ENCODE peak calls at places on chromosomes 5 and 9, in seven cellular contexts. L, S, V, B, D, I and W are unnamed samples.

GRCh38 chr9:29668732-29669131 is 2095.5 kb upstream of the C9orf72 start:
- DNase-seq in I (no peak), D (no peak), L (no peak), V (no peak), B (no peak), S (no peak), W (peak)

GRCh38 chr9:36222449-36222848 is 31.7 kb downstream of the CLTA start:
- DNase-seq in D (no peak), B (no peak), L (no peak), I (no peak), V (no peak), S (no peak), W (no peak)

GRCh38 chr5:32027717-32028321 is 146.3 kb downstream of the GOLPH3 start:
- DNase-seq in S (peak), L (peak), B (no peak), V (peak), I (peak), D (peak), W (peak)

GRCh38 chr9:106420511-106420944 is 442.4 kb upstream of the ZNF462 start:
- DNase-seq in B (no peak), D (peak), I (peak), L (no peak), S (peak), V (no peak), W (no peak)

GRCh38 chr5:45437746-45438145 is 258.4 kb downstream of the HCN1 start:
- DNase-seq in I (no peak), B (no peak), S (no peak), D (no peak), L (no peak), V (no peak), W (no peak)

GRCh38 chr5:33371660-33372059 is 69.1 kb upstream of the TARS1 start:
- DNase-seq in I (peak), L (no peak), D (peak), B (no peak), S (peak), V (no peak), W (peak)

GRCh38 chr5:639253-639530 is 27.1 kb downstream of the CEP72 start:
- DNase-seq in D (no peak), S (no peak), V (peak), B (no peak), I (no peak), L (no peak), W (no peak)

GRCh38 chr9:81969971-81970370 is 18.6 kb upstream of the SPATA31D1 start:
- DNase-seq in S (no peak), I (peak), V (no peak), D (peak), L (no peak), B (no peak), W (peak)

GRCh38 chr9:112301420-112301819 is 32.0 kb downstream of the PTBP3 start:
- DNase-seq in I (no peak), S (no peak), D (no peak), B (no peak), L (no peak), V (no peak), W (no peak)

GRCh38 chr9:130323051-130323757 is 57.6 kb downstream of the HMCN2 start:
- DNase-seq in L (no peak), V (no peak), B (no peak), D (no peak), S (no peak), I (no peak), W (no peak)

GRCh38 chr9:90607701-90608122 is 34.9 kb downstream of the DIRAS2 start:
- DNase-seq in I (no peak), B (no peak), D (no peak), S (no peak), L (no peak), V (no peak), W (no peak)

GRCh38 chr5:40481226-40481625 is 198.5 kb upstream of the PTGER4 start:
- DNase-seq in L (no peak), S (no peak), I (no peak), B (no peak), V (no peak), D (no peak), W (no peak)

GRCh38 chr9:97766092-97766491 is 69.0 kb upstream of the XPA start:
- DNase-seq in I (no peak), V (no peak), S (peak), L (no peak), D (no peak), B (no peak), W (peak)

GRCh38 chr5:162768962-162769464 is 668.4 kb upstream of the CCNG1 start:
- DNase-seq in D (no peak), S (no peak), B (no peak), V (no peak), L (peak), I (no peak), W (no peak)

GRCh38 chr5:154316223-154316967 is 125.9 kb downstream of the GALNT10 start:
- DNase-seq in V (no peak), B (no peak), S (no peak), L (no peak), I (no peak), D (no peak), W (no peak)

GRCh38 chr9:12693141-12693540 is at the start of gene TYRP1:
- DNase-seq in S (no peak), V (no peak), B (no peak), L (no peak), D (no peak), I (no peak), W (no peak)

GRCh38 chr5:178793156-178793555 is 62.7 kb upstream of the ZNF354A start:
- DNase-seq in B (no peak), S (no peak), D (no peak), V (peak), I (no peak), L (peak), W (no peak)
- TF ChIP-seq CTCF in B (no peak), S (no peak), D (no peak), V (no peak), I (no peak), L (peak), W (no peak)

DNA sequence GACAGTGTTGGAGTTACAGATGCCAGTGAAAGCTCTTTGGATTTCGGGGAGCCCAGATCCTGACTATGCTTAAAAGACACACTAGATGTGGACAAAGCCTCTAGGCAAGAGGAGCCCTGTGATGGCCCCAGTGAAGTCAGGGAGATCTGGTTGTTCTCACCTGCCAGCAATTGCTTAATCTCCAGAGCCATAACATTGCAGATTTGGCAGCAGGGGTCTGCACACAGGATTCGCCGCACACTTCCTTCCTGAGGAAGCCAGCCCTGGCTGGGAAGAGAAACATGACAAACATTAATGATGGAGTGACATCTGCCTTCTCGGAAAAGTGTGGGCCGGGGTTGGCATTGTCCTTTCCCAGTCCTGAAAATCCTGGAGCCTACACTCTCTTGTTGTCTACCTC is 65.2 kb upstream of the PHF24 start:
- DNase-seq in I (no peak), B (no peak), S (no peak), L (no peak), V (no peak), D (no peak), W (no peak)
- H3K4me3 ChIP-seq in I (no peak), B (no peak), S (no peak), L (no peak), V (no peak), D (no peak), W (no peak)

GRCh38 chr5:8461543-8461942 is 592.6 kb downstream of the MTRR start:
- DNase-seq in S (no peak), D (no peak), L (no peak), I (no peak), V (no peak), B (no peak), W (no peak)

GRCh38 chr5:8457187-8458037 is 588.5 kb downstream of the MTRR start:
- DNase-seq in L (no peak), B (peak), I (peak), S (peak), D (peak), V (peak), W (peak)

GRCh38 chr5:8458038-8458383 is 589.1 kb downstream of the MTRR start:
- DNase-seq in I (peak), V (no peak), S (no peak), L (no peak), D (no peak), B (no peak), W (peak)

GRCh38 chr5:8462565-8462964 is 593.6 kb downstream of the MTRR start:
- DNase-seq in B (no peak), L (no peak), S (no peak), I (no peak), D (no peak), V (no peak), W (no peak)

DNA sequence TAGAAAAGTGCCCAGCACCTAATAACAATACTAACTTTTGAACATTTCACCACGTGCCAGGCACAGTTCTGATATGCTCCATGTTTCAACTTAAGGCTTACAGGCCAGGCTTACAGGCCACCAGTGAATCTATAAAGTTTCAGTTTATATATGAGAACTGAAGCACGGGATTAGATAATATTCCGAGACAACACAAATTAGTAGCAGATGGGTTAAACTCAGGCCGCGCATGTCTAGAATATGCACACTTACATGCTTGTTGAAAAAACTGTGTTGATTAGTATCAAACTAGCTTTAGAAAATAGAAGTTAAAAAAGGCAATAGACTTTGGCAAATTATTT is 587.9 kb downstream of the MTRR start:
- DNase-seq in L (no peak), I (no peak), B (no peak), V (no peak), D (no peak), S (no peak), W (no peak)
- TF ChIP-seq CTCF in L (no peak), I (no peak), B (no peak), V (no peak), D (no peak), S (no peak), W (no peak)

GRCh38 chr5:72141440-72142271 is 34.4 kb downstream of the MAP1B start:
- DNase-seq in L (no peak), S (peak), I (peak), D (peak), V (no peak), B (no peak), W (peak)
- H3K4me3 ChIP-seq in L (no peak), S (no peak), I (no peak), D (no peak), V (no peak), B (no peak), W (no peak)

DNA sequence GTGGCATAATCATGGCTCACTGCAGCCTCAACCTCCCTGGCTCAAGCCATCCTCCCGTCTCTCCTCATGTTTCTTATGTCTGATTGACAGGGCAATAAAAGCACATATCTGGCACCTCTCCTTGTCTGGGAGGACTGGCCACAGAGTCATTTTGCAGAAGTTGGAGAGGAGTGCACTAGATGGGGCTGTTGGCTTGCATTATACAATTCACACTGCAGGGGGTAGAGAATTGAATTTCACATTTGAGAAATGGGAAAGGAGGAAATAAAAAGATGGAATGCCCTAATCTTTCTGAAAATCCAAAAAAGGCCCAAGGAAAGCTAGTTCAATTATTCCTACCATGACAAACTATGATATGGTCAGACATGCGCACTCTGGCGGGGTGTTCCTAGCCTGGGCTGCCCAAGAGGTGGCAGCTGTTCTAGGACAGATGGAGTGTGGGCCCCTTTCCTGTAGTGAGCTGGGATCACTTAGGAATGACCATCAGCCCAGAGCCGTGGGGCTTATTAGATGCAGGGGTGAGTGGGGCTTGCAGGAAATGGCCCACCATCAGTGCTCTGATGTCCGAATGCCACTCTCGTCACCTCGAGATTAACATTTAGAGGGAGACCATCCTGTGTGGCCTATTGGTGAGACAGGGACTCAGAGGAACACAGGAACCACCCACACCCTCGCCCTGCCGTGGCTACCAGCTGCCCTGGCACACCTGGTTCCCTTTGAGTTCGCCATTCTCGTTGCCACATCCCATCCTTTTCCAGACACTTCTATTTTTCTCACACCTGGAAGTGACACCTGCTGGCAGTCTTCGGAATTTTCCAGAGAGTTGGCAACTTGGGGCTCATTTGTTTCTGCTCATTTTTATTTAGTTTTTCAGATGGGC is 21.8 kb upstream of the ANKRD18A start:
- DNase-seq in L (peak), V (peak), B (no peak), D (peak), I (peak), S (no peak), W (peak)
- TF ChIP-seq CTCF in L (peak), V (peak), B (peak), D (peak), I (peak), S (peak), W (peak)